ENCODE peak calls at places on chromosomes 7 and 10, in four cellular contexts. L, X, Z and V are unnamed samples.

GRCh38 chr7:25765110-25765509 is 386.9 kb upstream of the NFE2L3 start:
- DNase-seq in L (no peak), X (no peak), Z (no peak), V (no peak)

GRCh38 chr10:104104418-104104817 is 17.6 kb upstream of the SFR1 start:
- DNase-seq in L (no peak), X (no peak), Z (no peak), V (no peak)

GRCh38 chr7:108094933-108095710 is 35.0 kb downstream of the LAMB4 start:
- DNase-seq in L (peak), X (no peak), Z (peak), V (no peak)

GRCh38 chr10:66322777-66323176 is 603.1 kb upstream of the LRRTM3 start:
- DNase-seq in L (no peak), X (no peak), Z (no peak), V (no peak)

GRCh38 chr7:129591868-129592267 is 19.7 kb upstream of the NRF1 start:
- DNase-seq in L (no peak), X (no peak), Z (no peak), V (no peak)

GRCh38 chr7:95327356-95327755 is 3.0 kb upstream of the PON1 start:
- DNase-seq in L (no peak), X (no peak), Z (no peak), V (no peak)

GRCh38 chr7:121397346-121397745 is 1.2 kb upstream of the FAM3C start:
- DNase-seq in L (no peak), X (no peak), Z (no peak), V (no peak)

GRCh38 chr7:157423348-157423747 is 86.5 kb downstream of the DNAJB6 start:
- DNase-seq in L (no peak), X (no peak), Z (peak), V (no peak)

GRCh38 chr10:112160834-112161233 is 22.7 kb downstream of the GPAM start:
- DNase-seq in L (no peak), X (no peak), Z (no peak), V (no peak)

GRCh38 chr10:24901686-24902399 is 50.6 kb downstream of the PRTFDC1 start:
- DNase-seq in L (peak), X (no peak), Z (peak), V (no peak)

GRCh38 chr10:61606971-61607907 is 55.5 kb upstream of the CABCOCO1 start:
- DNase-seq in L (no peak), X (no peak), Z (no peak), V (no peak)

GRCh38 chr10:110115784-110116520 is 91.5 kb upstream of the MXI1 start:
- DNase-seq in L (no peak), X (no peak), Z (no peak), V (no peak)

GRCh38 chr7:2169923-2170575 is 62.7 kb downstream of the MAD1L1 start:
- DNase-seq in L (no peak), X (no peak), Z (no peak), V (peak)

GRCh38 chr7:105879782-105880181 is 3.4 kb upstream of the ATXN7L1 start:
- DNase-seq in L (no peak), X (no peak), Z (no peak), V (no peak)

GRCh38 chr7:40604601-40605438 is 470.0 kb downstream of the SUGCT start:
- DNase-seq in L (peak), X (no peak), Z (peak), V (no peak)

GRCh38 chr7:134594877-134595276 is 46.0 kb downstream of the AKR1B15 start:
- DNase-seq in L (no peak), X (no peak), Z (no peak), V (no peak)

GRCh38 chr10:12777840-12778585 is 223.5 kb downstream of the CCDC3 start:
- DNase-seq in L (no peak), X (peak), Z (no peak), V (no peak)

GRCh38 chr10:102831322-102832071 is 5.7 kb downstream of the CYP17A1 start:
- DNase-seq in L (no peak), X (no peak), Z (peak), V (no peak)

GRCh38 chr10:83605783-83606182 is 533.5 kb upstream of the GHITM start:
- DNase-seq in L (no peak), X (no peak), Z (no peak), V (no peak)

GRCh38 chr10:59323036-59323459 is 39.3 kb downstream of the FAM13C start:
- DNase-seq in L (no peak), X (no peak), Z (no peak), V (no peak)

GRCh38 chr10:49516216-49516970 is 22.5 kb downstream of the ERCC6 start:
- DNase-seq in L (no peak), X (no peak), Z (no peak), V (no peak)

GRCh38 chr10:75408911-75409885 is 7.6 kb upstream of the ZNF503 start:
- DNase-seq in L (no peak), X (peak), Z (peak), V (peak)

GRCh38 chr7:24812313-24812945 is 55.2 kb upstream of the GSDME start:
- DNase-seq in L (no peak), X (no peak), Z (peak), V (no peak)

GRCh38 chr10:94108200-94108599 is 114.5 kb downstream of the PLCE1 start:
- DNase-seq in L (peak), X (no peak), Z (no peak), V (no peak)

GRCh38 chr7:17534348-17534747 is 235.9 kb downstream of the AHR start:
- DNase-seq in L (no peak), X (no peak), Z (no peak), V (no peak)

GRCh38 chr7:112938895-112939588 is 147.6 kb downstream of the GPR85 start:
- DNase-seq in L (no peak), X (peak), Z (peak), V (peak)

GRCh38 chr10:100670828-100671479 is 74.4 kb upstream of the PAX2 start:
- DNase-seq in L (no peak), X (peak), Z (peak), V (no peak)

GRCh38 chr7:2729893-2730716 is 42.1 kb downstream of the AMZ1 start:
- DNase-seq in L (no peak), X (no peak), Z (no peak), V (peak)

GRCh38 chr10:52918714-52919316 is 146.2 kb upstream of the MBL2 start:
- DNase-seq in L (no peak), X (no peak), Z (no peak), V (no peak)

GRCh38 chr7:138837627-138838026 is 39.6 kb upstream of the ATP6V0A4 start:
- DNase-seq in L (no peak), X (no peak), Z (peak), V (no peak)

GRCh38 chr7:97145068-97145467 is 27.6 kb downstream of the SDHAF3 start:
- DNase-seq in L (no peak), X (no peak), Z (no peak), V (no peak)

GRCh38 chr7:52838981-52839411 is 196.4 kb upstream of the POM121L12 start:
- DNase-seq in L (peak), X (no peak), Z (no peak), V (no peak)